ENCODE peak calls at places on chromosome 18, in ten cellular contexts. H, N, R, Y, A, K, V, U, I and L are unnamed samples.

GRCh38 chr18:58639751-58640427 is 11.0 kb upstream of the ALPK2 start:
- DNase-seq in H (no peak), N (no peak), R (no peak), Y (no peak), A (no peak), K (no peak), V (no peak), U (no peak), I (no peak), L (no peak)

GRCh38 chr18:48765053-48765452 is 185.7 kb downstream of the SMAD7 start:
- DNase-seq in H (no peak), N (no peak), R (no peak), Y (no peak), A (no peak), K (no peak), V (no peak), U (peak), I (peak), L (no peak)

GRCh38 chr18:23340661-23341060 is 112.4 kb upstream of the RIOK3 start:
- DNase-seq in H (no peak), N (no peak), R (no peak), Y (no peak), A (no peak), K (no peak), V (no peak), U (no peak), I (no peak), L (no peak)

GRCh38 chr18:49892148-49892924 is 79.0 kb upstream of the ACAA2 start:
- DNase-seq in H (no peak), N (no peak), R (no peak), Y (peak), A (no peak), K (no peak), V (no peak), U (no peak), I (no peak), L (no peak)

GRCh38 chr18:22551536-22552151 is 133.9 kb upstream of the CTAGE1 start:
- DNase-seq in H (no peak), N (no peak), R (no peak), Y (peak), A (no peak), K (peak), V (no peak), U (no peak), I (no peak), L (no peak)

GRCh38 chr18:69996417-69996816 is 48.7 kb upstream of the CD226 start:
- DNase-seq in H (no peak), N (no peak), R (peak), Y (no peak), A (no peak), K (no peak), V (no peak), U (no peak), I (no peak), L (no peak)

GRCh38 chr18:76416935-76417334 is 78.1 kb downstream of the ZNF516 start:
- DNase-seq in H (no peak), N (no peak), R (no peak), Y (no peak), A (no peak), K (peak), V (no peak), U (peak), I (no peak), L (no peak)

GRCh38 chr18:22044474-22045220 is 124.7 kb upstream of the GATA6 start:
- DNase-seq in H (no peak), N (no peak), R (no peak), Y (no peak), A (no peak), K (no peak), V (no peak), U (no peak), I (no peak), L (no peak)

GRCh38 chr18:12288406-12288762 is 19.7 kb upstream of the TUBB6 start:
- DNase-seq in H (no peak), N (no peak), R (no peak), Y (no peak), A (no peak), K (no peak), V (no peak), U (no peak), I (peak), L (no peak)

GRCh38 chr18:9615973-9616559 is 1.7 kb upstream of the PPP4R1 start:
- DNase-seq in H (no peak), N (no peak), R (no peak), Y (no peak), A (no peak), K (no peak), V (no peak), U (no peak), I (no peak), L (no peak)

GRCh38 chr18:22285299-22286140 is 116.1 kb downstream of the GATA6 start:
- DNase-seq in H (no peak), N (no peak), R (no peak), Y (no peak), A (no peak), K (no peak), V (no peak), U (no peak), I (no peak), L (no peak)

GRCh38 chr18:1846640-1847039 is 724.7 kb downstream of the METTL4 start:
- DNase-seq in H (no peak), N (no peak), R (no peak), Y (no peak), A (no peak), K (no peak), V (no peak), U (no peak), I (no peak), L (no peak)

GRCh38 chr18:43277164-43277600 is at the start of gene SYT4:
- DNase-seq in H (peak), N (no peak), R (peak), Y (peak), A (no peak), K (peak), V (no peak), U (peak), I (peak), L (peak)

GRCh38 chr18:53361044-53361443 is 863.4 kb downstream of the MBD2 start:
- DNase-seq in H (no peak), N (no peak), R (no peak), Y (no peak), A (no peak), K (no peak), V (no peak), U (no peak), I (no peak), L (no peak)

GRCh38 chr18:59229191-59229590 is 9.2 kb downstream of the GRP start:
- DNase-seq in H (no peak), N (no peak), R (no peak), Y (no peak), A (no peak), K (no peak), V (no peak), U (no peak), I (no peak), L (no peak)

GRCh38 chr18:49591775-49592174 is 29.9 kb downstream of the LIPG start:
- DNase-seq in H (no peak), N (no peak), R (no peak), Y (no peak), A (no peak), K (no peak), V (no peak), U (no peak), I (no peak), L (no peak)

GRCh38 chr18:27656167-27656778 is 471.2 kb upstream of the CHST9 start:
- DNase-seq in H (no peak), N (no peak), R (no peak), Y (no peak), A (no peak), K (no peak), V (no peak), U (no peak), I (no peak), L (no peak)

GRCh38 chr18:56146565-56146964 is 491.8 kb downstream of the TXNL1 start:
- DNase-seq in H (no peak), N (no peak), R (no peak), Y (no peak), A (no peak), K (no peak), V (no peak), U (no peak), I (no peak), L (no peak)

GRCh38 chr18:42437646-42438045 is 482.6 kb downstream of the PIK3C3 start:
- DNase-seq in H (peak), N (no peak), R (no peak), Y (no peak), A (no peak), K (peak), V (peak), U (no peak), I (no peak), L (peak)

GRCh38 chr18:24016643-24017042 is 2.1 kb downstream of the TTC39C start:
- DNase-seq in H (no peak), N (no peak), R (peak), Y (peak), A (no peak), K (no peak), V (no peak), U (no peak), I (no peak), L (no peak)

GRCh38 chr18:24785019-24785418 is 324.6 kb downstream of the HRH4 start:
- DNase-seq in H (no peak), N (no peak), R (no peak), Y (peak), A (no peak), K (no peak), V (no peak), U (no peak), I (no peak), L (no peak)

GRCh38 chr18:13454363-13455150 is 236.0 kb downstream of the LDLRAD4 start:
- DNase-seq in H (no peak), N (peak), R (no peak), Y (no peak), A (no peak), K (peak), V (no peak), U (no peak), I (no peak), L (no peak)

GRCh38 chr18:55588001-55588875 is at the start of gene TCF4:
- DNase-seq in H (peak), N (peak), R (peak), Y (peak), A (no peak), K (peak), V (peak), U (peak), I (peak), L (peak)

GRCh38 chr18:75208055-75208835 is 694 bp downstream of the PTGR3 start:
- DNase-seq in H (peak), N (peak), R (peak), Y (peak), A (no peak), K (peak), V (peak), U (peak), I (peak), L (peak)

GRCh38 chr18:79503891-79504475 is 108.3 kb downstream of the NFATC1 start:
- DNase-seq in H (no peak), N (peak), R (no peak), Y (no peak), A (no peak), K (no peak), V (no peak), U (peak), I (peak), L (no peak)

GRCh38 chr18:57430983-57431382 is 4.2 kb upstream of the ONECUT2 start:
- DNase-seq in H (no peak), N (no peak), R (no peak), Y (no peak), A (no peak), K (no peak), V (no peak), U (no peak), I (no peak), L (no peak)

GRCh38 chr18:75363446-75364225 is 63.9 kb downstream of the SMIM21 start:
- DNase-seq in H (no peak), N (no peak), R (no peak), Y (no peak), A (no peak), K (no peak), V (no peak), U (no peak), I (no peak), L (no peak)

GRCh38 chr18:59612461-59612860 is 84.8 kb downstream of the CCBE1 start:
- DNase-seq in H (no peak), N (no peak), R (no peak), Y (no peak), A (no peak), K (peak), V (no peak), U (no peak), I (no peak), L (no peak)

GRCh38 chr18:70423120-70423519 is 134.3 kb downstream of the SOCS6 start:
- DNase-seq in H (no peak), N (no peak), R (no peak), Y (peak), A (no peak), K (no peak), V (no peak), U (no peak), I (no peak), L (no peak)

GRCh38 chr18:3415110-3415509 is 34.9 kb upstream of the TGIF1 start:
- DNase-seq in H (no peak), N (no peak), R (no peak), Y (no peak), A (no peak), K (no peak), V (no peak), U (no peak), I (no peak), L (no peak)

GRCh38 chr18:3422905-3423304 is 27.1 kb upstream of the TGIF1 start:
- DNase-seq in H (no peak), N (no peak), R (no peak), Y (no peak), A (no peak), K (no peak), V (no peak), U (no peak), I (no peak), L (no peak)

GRCh38 chr18:3420919-3421279 is 29.1 kb upstream of the TGIF1 start:
- DNase-seq in H (no peak), N (no peak), R (no peak), Y (no peak), A (no peak), K (no peak), V (no peak), U (no peak), I (no peak), L (no peak)

GRCh38 chr18:3418083-3418482 is 31.9 kb upstream of the TGIF1 start:
- DNase-seq in H (no peak), N (no peak), R (no peak), Y (no peak), A (no peak), K (no peak), V (no peak), U (no peak), I (no peak), L (no peak)
- H3K27ac ChIP-seq in H (no peak), N (no peak), R (no peak), Y (no peak), A (no peak), K (no peak), V (no peak), U (no peak), I (no peak), L (no peak)

DNA sequence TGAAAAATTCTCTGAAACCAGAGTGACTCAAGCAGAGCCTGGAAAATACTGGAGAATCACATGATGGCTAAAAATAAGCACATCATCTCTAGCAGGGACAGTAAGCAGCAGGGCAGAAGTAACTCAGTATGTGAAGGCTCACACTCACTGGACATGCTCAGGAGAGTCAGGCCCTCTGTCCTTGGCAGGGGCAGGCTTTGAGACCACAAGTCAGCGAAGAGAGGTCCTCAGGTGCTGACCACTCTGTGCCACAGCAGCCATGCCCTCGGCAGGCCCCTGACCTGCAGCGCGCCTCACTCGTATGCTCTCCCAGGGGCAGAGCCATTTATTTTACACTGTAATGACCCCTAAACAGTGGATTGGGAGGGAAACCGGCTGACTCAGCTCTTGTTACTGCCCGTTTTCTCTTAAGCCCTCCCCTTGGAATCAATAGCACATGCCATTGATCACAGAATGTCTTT is 76.8 kb downstream of the MAPRE2 start:
- DNase-seq in H (peak), N (no peak), R (peak), Y (no peak), A (no peak), K (peak), V (no peak), U (no peak), I (no peak), L (no peak)
- H3K27ac ChIP-seq in H (peak), N (peak), R (peak), Y (no peak), A (peak), K (peak), V (peak), U (no peak), I (no peak), L (peak)

GRCh38 chr18:46079336-46079735 is 7.3 kb upstream of the PSTPIP2 start:
- DNase-seq in H (no peak), N (no peak), R (no peak), Y (no peak), A (no peak), K (peak), V (no peak), U (no peak), I (no peak), L (no peak)
- H3K27ac ChIP-seq in H (no peak), N (no peak), R (no peak), Y (no peak), A (no peak), K (no peak), V (no peak), U (no peak), I (no peak), L (no peak)

GRCh38 chr18:67733094-67733493 is 216.6 kb upstream of the DSEL start:
- DNase-seq in H (no peak), N (no peak), R (no peak), Y (no peak), A (no peak), K (no peak), V (no peak), U (no peak), I (no peak), L (no peak)
- H3K27ac ChIP-seq in H (no peak), N (no peak), R (no peak), Y (no peak), A (no peak), K (no peak), V (no peak), U (no peak), I (no peak), L (no peak)

GRCh38 chr18:7084766-7085080 is 32.9 kb downstream of the LAMA1 start:
- DNase-seq in H (no peak), N (no peak), R (no peak), Y (no peak), A (no peak), K (no peak), V (no peak), U (no peak), I (no peak), L (no peak)
- H3K27ac ChIP-seq in H (peak), N (peak), R (peak), Y (no peak), A (no peak), K (peak), V (no peak), U (peak), I (no peak), L (peak)